ENCODE peak calls at places on chromosomes 2 and 18, in seven cellular contexts. S, R, H, F, A, X and O are unnamed samples.

GRCh38 chr18:495017-495416 is 5.5 kb downstream of the COLEC12 start:
- DNase-seq in X (no peak), F (no peak), A (no peak), S (no peak), H (no peak), R (no peak), O (no peak)

GRCh38 chr2:186771850-186772463 is 77.0 kb downstream of the ZSWIM2 start:
- DNase-seq in H (no peak), S (no peak), A (peak; percentile 9), F (no peak), R (no peak), X (no peak), O (no peak)

GRCh38 chr2:64063454-64063853 is 44.2 kb upstream of the VPS54 start:
- DNase-seq in F (no peak), H (no peak), R (no peak), S (no peak), A (no peak), X (no peak), O (no peak)

GRCh38 chr2:105425936-105426625 is 27.2 kb upstream of the FHL2 start:
- DNase-seq in R (no peak), A (no peak), S (no peak), X (no peak), F (no peak), H (no peak), O (no peak)

GRCh38 chr2:110674620-110675555 is 3.0 kb downstream of the BUB1 start:
- DNase-seq in S (no peak), H (no peak), R (peak; percentile 46), A (peak; percentile 40), X (peak; percentile 29), F (no peak), O (no peak)

GRCh38 chr2:222878877-222879601 is 18.2 kb downstream of the ACSL3 start:
- DNase-seq in A (no peak), H (peak; percentile 47), S (no peak), X (no peak), R (no peak), F (no peak), O (no peak)

GRCh38 chr2:122748552-122749011 is 993.1 kb downstream of the TSN start:
- DNase-seq in R (no peak), F (no peak), A (peak; percentile 53), H (no peak), X (no peak), S (no peak), O (no peak)

GRCh38 chr2:105744909-105745853 is at the start of gene NCK2:
- DNase-seq in R (peak; percentile 41), F (peak; percentile 58), S (peak; percentile 68), H (no peak), X (peak; percentile 40), A (peak; percentile 53), O (peak; percentile 55)

GRCh38 chr2:237726401-237726830 is 72.2 kb upstream of the RBM44 start:
- DNase-seq in H (no peak), F (no peak), X (peak; percentile 61), S (no peak), R (no peak), A (no peak), O (peak; percentile 54)

GRCh38 chr2:219634951-219635751 is 7.7 kb downstream of the SLC4A3 start:
- DNase-seq in F (peak; percentile 48), A (no peak), S (no peak), H (no peak), X (no peak), R (no peak), O (no peak)

GRCh38 chr2:45007356-45007755 is 1.9 kb downstream of the SIX2 start:
- DNase-seq in S (no peak), A (no peak), X (no peak), R (no peak), H (no peak), F (no peak), O (no peak)

GRCh38 chr2:11746807-11747459 is 501 bp downstream of the LPIN1 start:
- DNase-seq in F (no peak), A (peak; percentile 66), R (no peak), S (peak; percentile 60), X (peak; percentile 66), H (no peak), O (peak; percentile 45)

GRCh38 chr2:222076978-222077690 is 221.7 kb downstream of the PAX3 start:
- DNase-seq in A (no peak), R (no peak), S (no peak), F (no peak), H (no peak), X (no peak), O (no peak)

GRCh38 chr2:223925106-223925505 is 20.0 kb downstream of the WDFY1 start:
- DNase-seq in X (no peak), A (no peak), R (no peak), H (no peak), F (no peak), S (no peak), O (no peak)

DNA sequence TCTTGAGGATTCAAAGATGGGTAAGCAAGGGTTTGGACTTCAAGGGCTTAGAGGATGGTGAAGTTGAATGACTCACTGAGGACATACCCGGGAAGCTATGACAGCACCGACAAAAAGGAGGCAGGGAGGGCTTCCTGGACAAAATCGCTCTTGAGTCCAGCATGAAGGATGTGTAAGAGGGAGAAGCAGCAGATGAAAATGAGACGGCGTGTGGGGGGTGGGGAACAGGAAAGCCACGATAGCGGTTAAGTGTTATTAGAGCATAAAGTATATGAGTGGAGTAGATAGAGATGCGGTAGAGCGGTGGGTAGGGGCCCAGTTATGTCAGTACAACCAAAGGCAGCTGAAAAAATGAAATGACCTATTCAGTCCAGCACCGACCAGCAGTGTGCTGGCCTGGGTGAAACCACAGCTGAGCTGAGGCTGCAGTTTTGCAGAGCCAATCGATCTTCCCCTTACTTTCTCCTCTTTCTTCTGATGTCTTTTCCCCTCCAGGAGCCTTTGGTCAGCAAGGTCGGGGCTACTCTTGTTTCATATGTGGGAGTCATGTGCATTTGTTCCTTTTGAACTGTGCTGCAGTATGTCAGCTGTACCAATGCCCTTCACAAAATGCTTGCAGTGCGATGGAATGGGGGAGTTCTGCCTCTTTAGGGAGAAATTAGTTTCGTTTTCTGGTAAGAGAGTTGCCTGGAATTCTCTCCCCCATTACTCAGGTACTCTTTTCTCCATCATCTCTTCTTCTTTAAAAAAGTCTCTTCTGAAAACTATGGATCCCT is 2.0 kb upstream of the THUMPD2 start:
- DNase-seq in H (no peak), S (no peak), A (no peak), X (no peak), F (no peak), R (no peak), O (no peak)
- H3K4me3 ChIP-seq in H (no peak overlapping the region), S (no peak overlapping the region), A (no peak overlapping the region), X (no peak overlapping the region), F (peak overlapping the region; percentile 27), R (no peak overlapping the region), O (no peak overlapping the region)

DNA sequence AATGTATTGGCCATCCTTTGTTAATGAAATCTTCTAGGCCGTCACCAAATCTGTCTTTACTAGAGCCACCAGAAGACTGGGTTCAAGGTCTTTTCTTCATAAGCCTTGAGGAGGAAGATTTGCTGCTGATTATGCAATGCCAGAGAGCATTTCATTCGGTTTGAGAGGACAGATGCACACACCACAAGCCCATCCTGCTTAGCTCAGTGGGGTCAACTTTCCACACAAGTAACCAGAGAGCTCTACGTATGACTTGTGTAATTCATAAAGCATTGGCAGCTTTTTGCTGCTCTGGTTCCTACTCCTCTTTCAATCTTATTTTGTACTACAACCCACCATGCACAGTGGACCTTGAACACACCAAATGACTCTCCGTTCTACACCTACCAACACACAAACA is 106.9 kb downstream of the OSR1 start:
- DNase-seq in S (no peak), H (no peak), X (no peak), A (no peak), R (no peak), F (no peak), O (no peak)
- H3K27ac ChIP-seq in S (no peak overlapping the region), H (no peak overlapping the region), X (no peak overlapping the region), A (no peak overlapping the region), R (no peak overlapping the region), F (peak overlapping the region; percentile 54), O (no peak overlapping the region)

DNA sequence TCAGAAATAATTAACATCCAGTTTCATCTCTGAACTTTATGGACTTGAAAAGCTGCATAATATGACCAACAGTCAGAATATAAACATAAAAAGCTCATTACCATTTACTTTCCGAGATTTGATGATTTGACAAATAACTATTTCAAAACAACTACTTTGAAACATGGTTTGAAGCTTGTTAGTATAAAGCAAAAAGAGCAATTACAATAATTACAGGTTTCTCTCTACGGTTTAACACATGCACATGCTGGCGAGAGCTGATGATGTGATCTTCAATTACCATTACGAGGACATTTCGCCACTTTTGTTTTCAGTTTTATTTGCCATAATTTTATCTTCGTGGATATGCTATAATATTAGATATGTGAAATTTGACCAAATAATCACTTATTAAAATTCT is 270.2 kb downstream of the TCF4 start:
- DNase-seq in A (no peak), S (no peak), R (no peak), H (no peak), F (no peak), X (no peak), O (no peak)
- H3K4me3 ChIP-seq in A (no peak overlapping the region), S (no peak overlapping the region), R (peak overlapping the region; percentile 75), H (no peak overlapping the region), F (peak overlapping the region; percentile 77), X (no peak overlapping the region), O (no peak overlapping the region)

GRCh38 chr2:233414777-233415570 is 60.7 kb downstream of the DGKD start:
- DNase-seq in H (no peak), R (peak; percentile 69), F (peak; percentile 91), X (peak; percentile 48), S (peak; percentile 20), A (no peak), O (no peak)
- H3K27ac ChIP-seq in H (peak overlapping the region; percentile 73), R (no peak overlapping the region), F (peak overlapping the region; percentile 96), X (peak overlapping the region; percentile 64), S (no peak overlapping the region), A (no peak overlapping the region), O (no peak overlapping the region)

GRCh38 chr2:65407240-65407639 is 25.2 kb downstream of the SPRED2 start:
- DNase-seq in A (no peak), H (no peak), R (no peak), X (no peak), F (no peak), S (no peak), O (no peak)
- H3K4me3 ChIP-seq in A (no peak overlapping the region), H (no peak overlapping the region), R (no peak overlapping the region), X (no peak overlapping the region), F (no peak overlapping the region), S (no peak overlapping the region), O (no peak overlapping the region)

GRCh38 chr18:35477974-35478373 is 19.8 kb downstream of the INO80C start:
- DNase-seq in F (no peak), X (no peak), A (no peak), R (no peak), S (no peak), H (no peak), O (no peak)
- H3K27ac ChIP-seq in F (no peak overlapping the region), X (peak overlapping the region; percentile 75), A (no peak overlapping the region), R (no peak overlapping the region), S (no peak overlapping the region), H (no peak overlapping the region), O (no peak overlapping the region)